ENCODE peak calls at places on chromosomes 4 and X, in five cellular contexts. One of them, this sample, is unnamed.
A peak's percentile ranks its signal among the peaks of the same experiment; 100 is the strongest.

GRCh38 chrX:1500701-1501624 is 36.0 kb downstream of the P2RY8 start:
- DNase-seq in hypothalamus: no peak
- DNase-seq in AG08396: no peak
- DNase-seq in activated CD8-positive, alpha-beta T cell treated with anti-CD3 and anti-CD28 coated beads, Interleukin-2, amount 10 ng/mL, durations not matched to agents 7 days and 5 days: peak; percentile 63
- DNase-seq in tibial artery: no peak
- DNase-seq in this sample: no peak

GRCh38 chr4:164368894-164369293 is 385.0 kb upstream of the SMIM31 start:
- DNase-seq in hypothalamus: no peak
- DNase-seq in AG08396: no peak
- DNase-seq in activated CD8-positive, alpha-beta T cell treated with anti-CD3 and anti-CD28 coated beads, Interleukin-2, amount 10 ng/mL, durations not matched to agents 7 days and 5 days: no peak
- DNase-seq in tibial artery: no peak
- DNase-seq in this sample: no peak

GRCh38 chrX:47687249-47687648 is 28.3 kb upstream of the UXT start:
- DNase-seq in hypothalamus: no peak
- DNase-seq in AG08396: no peak
- DNase-seq in activated CD8-positive, alpha-beta T cell treated with anti-CD3 and anti-CD28 coated beads, Interleukin-2, amount 10 ng/mL, durations not matched to agents 7 days and 5 days: no peak
- DNase-seq in tibial artery: no peak
- DNase-seq in this sample: no peak

GRCh38 chr4:119643306-119644042 is 14.9 kb upstream of the PDE5A start:
- DNase-seq in hypothalamus: no peak
- DNase-seq in AG08396: no peak
- DNase-seq in activated CD8-positive, alpha-beta T cell treated with anti-CD3 and anti-CD28 coated beads, Interleukin-2, amount 10 ng/mL, durations not matched to agents 7 days and 5 days: no peak
- DNase-seq in tibial artery: no peak
- DNase-seq in this sample: no peak

GRCh38 chrX:9272166-9272565 is 192.7 kb upstream of the TBL1X start:
- DNase-seq in hypothalamus: no peak
- DNase-seq in AG08396: peak; percentile 6
- DNase-seq in activated CD8-positive, alpha-beta T cell treated with anti-CD3 and anti-CD28 coated beads, Interleukin-2, amount 10 ng/mL, durations not matched to agents 7 days and 5 days: no peak
- DNase-seq in tibial artery: no peak
- DNase-seq in this sample: no peak

GRCh38 chr4:818106-818921 is 7.6 kb downstream of the CPLX1 start:
- DNase-seq in hypothalamus: no peak
- DNase-seq in AG08396: no peak
- DNase-seq in activated CD8-positive, alpha-beta T cell treated with anti-CD3 and anti-CD28 coated beads, Interleukin-2, amount 10 ng/mL, durations not matched to agents 7 days and 5 days: no peak
- DNase-seq in tibial artery: peak; percentile 65
- DNase-seq in this sample: no peak

GRCh38 chr4:185559913-185560281 is 24.6 kb upstream of the PDLIM3 start:
- DNase-seq in hypothalamus: peak; percentile 10
- DNase-seq in AG08396: no peak
- DNase-seq in activated CD8-positive, alpha-beta T cell treated with anti-CD3 and anti-CD28 coated beads, Interleukin-2, amount 10 ng/mL, durations not matched to agents 7 days and 5 days: no peak
- DNase-seq in tibial artery: peak; percentile 80
- DNase-seq in this sample: no peak

GRCh38 chr4:150217192-150217591 is 138.9 kb downstream of the DCLK2 start:
- DNase-seq in hypothalamus: peak; percentile 13
- DNase-seq in AG08396: peak; percentile 29
- DNase-seq in activated CD8-positive, alpha-beta T cell treated with anti-CD3 and anti-CD28 coated beads, Interleukin-2, amount 10 ng/mL, durations not matched to agents 7 days and 5 days: no peak
- DNase-seq in tibial artery: no peak
- DNase-seq in this sample: no peak

GRCh38 chr4:115781528-115782146 is 668.2 kb upstream of the NDST4 start:
- DNase-seq in hypothalamus: no peak
- DNase-seq in AG08396: no peak
- DNase-seq in activated CD8-positive, alpha-beta T cell treated with anti-CD3 and anti-CD28 coated beads, Interleukin-2, amount 10 ng/mL, durations not matched to agents 7 days and 5 days: no peak
- DNase-seq in tibial artery: no peak
- DNase-seq in this sample: no peak

GRCh38 chr4:138438608-138439007 is 196.5 kb upstream of the SLC7A11 start:
- DNase-seq in hypothalamus: no peak
- DNase-seq in AG08396: peak; percentile 9
- DNase-seq in activated CD8-positive, alpha-beta T cell treated with anti-CD3 and anti-CD28 coated beads, Interleukin-2, amount 10 ng/mL, durations not matched to agents 7 days and 5 days: no peak
- DNase-seq in tibial artery: no peak
- DNase-seq in this sample: peak; percentile 18

GRCh38 chr4:40264995-40265909 is 68.4 kb downstream of the RHOH start:
- DNase-seq in hypothalamus: no peak
- DNase-seq in AG08396: no peak
- DNase-seq in activated CD8-positive, alpha-beta T cell treated with anti-CD3 and anti-CD28 coated beads, Interleukin-2, amount 10 ng/mL, durations not matched to agents 7 days and 5 days: peak; percentile 75
- DNase-seq in tibial artery: no peak
- DNase-seq in this sample: no peak

GRCh38 chrX:110944323-110944761 is 148.7 kb upstream of the CHRDL1 start:
- DNase-seq in hypothalamus: no peak
- DNase-seq in AG08396: no peak
- DNase-seq in activated CD8-positive, alpha-beta T cell treated with anti-CD3 and anti-CD28 coated beads, Interleukin-2, amount 10 ng/mL, durations not matched to agents 7 days and 5 days: no peak
- DNase-seq in tibial artery: no peak
- DNase-seq in this sample: no peak

GRCh38 chrX:97065066-97065465 is 181.4 kb downstream of the RPA4 start:
- DNase-seq in hypothalamus: no peak
- DNase-seq in AG08396: no peak
- DNase-seq in activated CD8-positive, alpha-beta T cell treated with anti-CD3 and anti-CD28 coated beads, Interleukin-2, amount 10 ng/mL, durations not matched to agents 7 days and 5 days: no peak
- DNase-seq in tibial artery: no peak
- DNase-seq in this sample: no peak

GRCh38 chr4:184536881-184537248 is 62.5 kb upstream of the IRF2 start:
- DNase-seq in hypothalamus: no peak
- DNase-seq in AG08396: no peak
- DNase-seq in activated CD8-positive, alpha-beta T cell treated with anti-CD3 and anti-CD28 coated beads, Interleukin-2, amount 10 ng/mL, durations not matched to agents 7 days and 5 days: no peak
- DNase-seq in tibial artery: no peak
- DNase-seq in this sample: no peak

GRCh38 chr4:56314207-56314915 is 72.9 kb downstream of the AASDH start:
- DNase-seq in hypothalamus: no peak
- DNase-seq in AG08396: no peak
- DNase-seq in activated CD8-positive, alpha-beta T cell treated with anti-CD3 and anti-CD28 coated beads, Interleukin-2, amount 10 ng/mL, durations not matched to agents 7 days and 5 days: no peak
- DNase-seq in tibial artery: no peak
- DNase-seq in this sample: no peak

GRCh38 chr4:145482209-145483021 is 762 bp downstream of the SMAD1 start:
- DNase-seq in hypothalamus: no peak
- DNase-seq in AG08396: peak; percentile 76
- DNase-seq in activated CD8-positive, alpha-beta T cell treated with anti-CD3 and anti-CD28 coated beads, Interleukin-2, amount 10 ng/mL, durations not matched to agents 7 days and 5 days: peak; percentile 39
- DNase-seq in tibial artery: peak; percentile 72
- DNase-seq in this sample: peak; percentile 60

GRCh38 chr4:19698961-19699360 is 552.7 kb upstream of the SLIT2 start:
- DNase-seq in hypothalamus: no peak
- DNase-seq in AG08396: no peak
- DNase-seq in activated CD8-positive, alpha-beta T cell treated with anti-CD3 and anti-CD28 coated beads, Interleukin-2, amount 10 ng/mL, durations not matched to agents 7 days and 5 days: no peak
- DNase-seq in tibial artery: no peak
- DNase-seq in this sample: no peak

GRCh38 chr4:148044889-148045352 is 313.0 kb downstream of the ARHGAP10 start:
- DNase-seq in hypothalamus: no peak
- DNase-seq in AG08396: no peak
- DNase-seq in activated CD8-positive, alpha-beta T cell treated with anti-CD3 and anti-CD28 coated beads, Interleukin-2, amount 10 ng/mL, durations not matched to agents 7 days and 5 days: no peak
- DNase-seq in tibial artery: no peak
- DNase-seq in this sample: no peak

GRCh38 chr4:175622887-175623286 is 189.2 kb downstream of the GPM6A start:
- DNase-seq in hypothalamus: no peak
- DNase-seq in AG08396: no peak
- DNase-seq in activated CD8-positive, alpha-beta T cell treated with anti-CD3 and anti-CD28 coated beads, Interleukin-2, amount 10 ng/mL, durations not matched to agents 7 days and 5 days: no peak
- DNase-seq in tibial artery: no peak
- DNase-seq in this sample: no peak

GRCh38 chr4:144709793-144710525 is 64.0 kb downstream of the HHIP start:
- DNase-seq in hypothalamus: no peak
- DNase-seq in AG08396: no peak
- DNase-seq in activated CD8-positive, alpha-beta T cell treated with anti-CD3 and anti-CD28 coated beads, Interleukin-2, amount 10 ng/mL, durations not matched to agents 7 days and 5 days: no peak
- DNase-seq in tibial artery: no peak
- DNase-seq in this sample: no peak

GRCh38 chr4:20254517-20255250 is 3.0 kb downstream of the SLIT2 start:
- DNase-seq in hypothalamus: no peak
- DNase-seq in AG08396: peak; percentile 24
- DNase-seq in activated CD8-positive, alpha-beta T cell treated with anti-CD3 and anti-CD28 coated beads, Interleukin-2, amount 10 ng/mL, durations not matched to agents 7 days and 5 days: no peak
- DNase-seq in tibial artery: peak; percentile 70
- DNase-seq in this sample: peak; percentile 42

GRCh38 chr4:170089743-170090666 is at the start of gene AADAT:
- DNase-seq in hypothalamus: peak; percentile 69
- DNase-seq in AG08396: peak; percentile 93
- DNase-seq in activated CD8-positive, alpha-beta T cell treated with anti-CD3 and anti-CD28 coated beads, Interleukin-2, amount 10 ng/mL, durations not matched to agents 7 days and 5 days: peak; percentile 29
- DNase-seq in tibial artery: peak; percentile 85
- DNase-seq in this sample: peak; percentile 89

GRCh38 chr4:20773144-20773997 is 73.1 kb downstream of the PACRGL start:
- DNase-seq in hypothalamus: peak; percentile 12
- DNase-seq in AG08396: peak; percentile 65
- DNase-seq in activated CD8-positive, alpha-beta T cell treated with anti-CD3 and anti-CD28 coated beads, Interleukin-2, amount 10 ng/mL, durations not matched to agents 7 days and 5 days: peak; percentile 42
- DNase-seq in tibial artery: no peak
- DNase-seq in this sample: peak; percentile 31

GRCh38 chrX:19343462-19344206 is at the start of gene PDHA1:
- DNase-seq in hypothalamus: peak; percentile 78
- DNase-seq in AG08396: peak; percentile 92
- DNase-seq in activated CD8-positive, alpha-beta T cell treated with anti-CD3 and anti-CD28 coated beads, Interleukin-2, amount 10 ng/mL, durations not matched to agents 7 days and 5 days: peak; percentile 94
- DNase-seq in tibial artery: peak; percentile 96
- DNase-seq in this sample: peak; percentile 79

GRCh38 chrX:47862680-47863079 is 26.0 kb downstream of the ZNF81 start:
- DNase-seq in hypothalamus: no peak
- DNase-seq in AG08396: no peak
- DNase-seq in activated CD8-positive, alpha-beta T cell treated with anti-CD3 and anti-CD28 coated beads, Interleukin-2, amount 10 ng/mL, durations not matched to agents 7 days and 5 days: no peak
- DNase-seq in tibial artery: no peak
- DNase-seq in this sample: no peak

GRCh38 chrX:56805399-56805798 is 76.4 kb downstream of the NBDY start:
- DNase-seq in hypothalamus: no peak
- DNase-seq in AG08396: no peak
- DNase-seq in activated CD8-positive, alpha-beta T cell treated with anti-CD3 and anti-CD28 coated beads, Interleukin-2, amount 10 ng/mL, durations not matched to agents 7 days and 5 days: no peak
- DNase-seq in tibial artery: no peak
- DNase-seq in this sample: no peak

GRCh38 chr4:2800691-2801596 is 8.1 kb downstream of the SH3BP2 start:
- DNase-seq in hypothalamus: peak; percentile 73
- DNase-seq in AG08396: peak; percentile 61
- DNase-seq in activated CD8-positive, alpha-beta T cell treated with anti-CD3 and anti-CD28 coated beads, Interleukin-2, amount 10 ng/mL, durations not matched to agents 7 days and 5 days: no peak
- DNase-seq in tibial artery: peak; percentile 81
- DNase-seq in this sample: no peak

GRCh38 chr4:183610033-183610432 is 49.0 kb downstream of the RWDD4 start:
- DNase-seq in hypothalamus: no peak
- DNase-seq in AG08396: peak; percentile 44
- DNase-seq in activated CD8-positive, alpha-beta T cell treated with anti-CD3 and anti-CD28 coated beads, Interleukin-2, amount 10 ng/mL, durations not matched to agents 7 days and 5 days: no peak
- DNase-seq in tibial artery: no peak
- DNase-seq in this sample: peak; percentile 44

GRCh38 chr4:55993994-55994657 is 45.4 kb downstream of the CEP135 start:
- DNase-seq in hypothalamus: no peak
- DNase-seq in AG08396: no peak
- DNase-seq in activated CD8-positive, alpha-beta T cell treated with anti-CD3 and anti-CD28 coated beads, Interleukin-2, amount 10 ng/mL, durations not matched to agents 7 days and 5 days: no peak
- DNase-seq in tibial artery: no peak
- DNase-seq in this sample: no peak

GRCh38 chr4:70737409-70737808 is 15.6 kb downstream of the RUFY3 start:
- DNase-seq in hypothalamus: no peak
- DNase-seq in AG08396: no peak
- DNase-seq in activated CD8-positive, alpha-beta T cell treated with anti-CD3 and anti-CD28 coated beads, Interleukin-2, amount 10 ng/mL, durations not matched to agents 7 days and 5 days: no peak
- DNase-seq in tibial artery: no peak
- DNase-seq in this sample: no peak